ENCODE peak calls at places on chromosomes 13 and 19, in ten cellular contexts. O is PC-3, U is pancreas, K is left lung, G is K562, P is Panc1, S is mucosa of descending colon, W is upper lobe of right lung, L is heart left ventricle, B is lung. C is an unnamed sample.

GRCh38 chr13:57595775-57596174 is 35.8 kb upstream of the PCDH17 start:
- ATAC-seq in W (no peak), L (no peak), P (no peak), K (no peak), B (no peak), O (no peak), G (no peak), S (no peak), U (no peak), C (no peak)

GRCh38 chr13:107144432-107144831 is 576.5 kb upstream of the ARGLU1 start:
- ATAC-seq in P (no peak), B (no peak), W (no peak), U (no peak), S (no peak), O (no peak), G (no peak), K (no peak), L (no peak), C (no peak)

GRCh38 chr19:30388327-30388726 is 16.1 kb downstream of the ZNF536 start:
- ATAC-seq in W (no peak), B (no peak), L (no peak), O (no peak), G (no peak), S (no peak), P (no peak), K (no peak), U (no peak), C (no peak)

GRCh38 chr13:108276060-108276459 is 6.5 kb downstream of the TNFSF13B start:
- ATAC-seq in W (peak; percentile 77), B (peak; percentile 69), L (peak; percentile 76), S (no peak), U (no peak), O (no peak), K (peak; percentile 88), G (peak; percentile 67), P (no peak), C (peak; percentile 58)

GRCh38 chr13:59413121-59413520 is 750.6 kb downstream of the DIAPH3 start:
- ATAC-seq in B (peak; percentile 69), S (no peak), L (no peak), K (peak; percentile 87), O (peak; percentile 33), G (no peak), U (no peak), W (peak; percentile 74), P (no peak), C (no peak)

GRCh38 chr13:113327766-113328391 is 30.8 kb downstream of the LAMP1 start:
- ATAC-seq in B (no peak), L (peak; percentile 77), W (peak; percentile 12), U (no peak), P (peak; percentile 46), K (no peak), S (no peak), G (no peak), O (no peak), C (no peak)

GRCh38 chr13:97484286-97484685 is 50.3 kb downstream of the RAP2A start:
- ATAC-seq in O (no peak), G (no peak), S (no peak), L (no peak), W (no peak), P (no peak), K (no peak), U (no peak), B (no peak), C (no peak)

GRCh38 chr19:12689012-12689411 is 1.2 kb downstream of the GNG14 start:
- ATAC-seq in B (no peak), U (no peak), S (no peak), K (no peak), G (no peak), L (no peak), P (no peak), W (peak; percentile 9), O (no peak), C (no peak)

GRCh38 chr13:46751811-46752635 is 44.9 kb downstream of the ESD start:
- ATAC-seq in L (no peak), B (peak; percentile 41), K (peak; percentile 62), G (no peak), S (peak; percentile 39), W (peak; percentile 91), U (no peak), P (no peak), O (no peak), C (peak; percentile 46)

DNA sequence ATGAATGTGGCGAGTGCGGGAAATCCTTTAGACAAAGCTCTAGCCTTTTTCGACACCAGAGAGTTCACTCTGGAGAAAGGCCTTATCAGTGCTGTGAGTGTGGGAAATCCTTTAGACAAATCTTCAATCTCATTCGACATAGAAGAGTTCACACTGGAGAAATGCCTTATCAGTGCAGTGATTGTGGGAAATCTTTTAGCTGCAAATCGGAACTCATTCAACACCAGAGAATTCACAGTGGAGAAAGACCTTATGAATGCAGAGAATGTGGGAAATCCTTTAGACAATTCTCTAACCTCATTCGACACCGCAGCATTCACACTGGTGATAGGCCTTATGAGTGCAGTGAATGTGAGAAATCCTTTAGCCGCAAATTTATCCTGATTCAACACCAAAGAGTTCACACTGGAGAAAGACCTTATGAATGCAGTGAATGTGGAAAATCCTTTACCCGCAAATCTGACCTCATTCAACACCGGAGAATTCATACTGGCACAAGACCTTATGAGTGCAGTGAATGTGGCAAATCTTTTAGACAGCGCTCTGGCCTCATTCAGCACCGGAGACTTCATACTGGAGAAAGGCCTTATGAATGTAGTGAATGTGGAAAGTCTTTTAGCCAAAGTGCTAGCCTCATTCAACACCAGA is 5.7 kb downstream of the ZNF551 start:
- ATAC-seq in S (no peak), L (no peak), K (no peak), O (no peak), G (no peak), B (no peak), P (no peak), W (no peak), U (no peak), C (no peak)
- TF ChIP-seq CTCF in S (no peak), L (no peak), K (no peak), O (no peak), G (no peak), B (no peak), P (no peak), W (no peak), U (no peak), C (no peak)

GRCh38 chr13:51728275-51728673 is 75.7 kb downstream of the DHRS12 start:
- ATAC-seq in S (no peak), G (no peak), U (peak; percentile 65), P (no peak), O (no peak), L (no peak), W (no peak), B (no peak), K (no peak), C (no peak)

GRCh38 chr13:51729853-51730553 is 74.0 kb downstream of the DHRS12 start:
- ATAC-seq in W (peak; percentile 32), S (peak; percentile 46), B (peak; percentile 67), L (peak; percentile 76), O (peak; percentile 87), K (peak; percentile 65), P (peak; percentile 38), U (peak; percentile 35), G (no peak), C (peak; percentile 82)

GRCh38 chr13:51726446-51727185 is 77.3 kb downstream of the DHRS12 start:
- ATAC-seq in U (peak; percentile 50), W (no peak), P (no peak), S (no peak), K (no peak), L (peak; percentile 3), G (no peak), B (no peak), O (no peak), C (no peak)

GRCh38 chr13:51728972-51729371 is 75.0 kb downstream of the DHRS12 start:
- ATAC-seq in K (no peak), B (no peak), P (no peak), L (peak; percentile 11), G (no peak), U (no peak), W (no peak), S (no peak), O (no peak), C (no peak)

DNA sequence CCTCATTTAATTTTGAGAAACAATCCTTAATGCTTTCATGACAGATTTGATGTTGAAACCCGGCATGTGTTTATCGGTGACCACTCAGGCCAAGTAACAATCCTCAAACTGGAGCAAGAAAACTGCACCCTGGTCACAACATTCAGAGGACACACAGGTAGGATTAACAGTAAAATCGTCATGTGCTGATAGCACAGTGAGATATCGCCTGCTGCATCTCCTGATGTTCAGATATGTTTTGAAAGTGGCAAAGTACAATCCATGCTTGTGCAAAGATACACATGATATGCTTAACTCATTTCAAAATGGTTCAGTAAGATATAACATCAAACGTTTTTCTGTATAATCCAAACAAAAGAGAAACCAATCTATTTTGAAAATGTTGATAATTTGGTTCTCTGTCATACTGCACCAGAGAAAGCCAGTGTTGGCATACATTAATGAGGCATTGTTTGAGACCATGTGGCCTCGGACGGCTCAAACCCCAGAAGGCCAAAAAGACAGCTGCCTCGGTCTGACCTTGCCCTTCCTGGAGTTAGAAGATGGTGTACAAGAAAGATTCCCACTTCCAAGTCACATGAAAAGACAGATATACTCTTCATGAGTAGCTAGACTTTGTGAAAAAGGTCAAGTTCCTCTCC is 76.2 kb downstream of the DHRS12 start:
- ATAC-seq in B (no peak), S (no peak), L (no peak), K (no peak), U (peak; percentile 14), O (no peak), P (no peak), W (no peak), G (no peak), C (no peak)
- H3K4me1 ChIP-seq in B (peaks cover 10% of the 10 kb centered on the region), S (no peaks in the 10 kb centered on the region), L (peaks cover 41% of the 10 kb centered on the region), K (peaks cover 8% of the 10 kb centered on the region), U (peaks cover 65% of the 10 kb centered on the region), O (peaks cover 19% of the 10 kb centered on the region), P (peaks cover 4% of the 10 kb centered on the region), W (no peaks in the 10 kb centered on the region), G (no peaks in the 10 kb centered on the region), C (peaks cover 16% of the 10 kb centered on the region)

GRCh38 chr13:111537115-111537728 is 216.8 kb downstream of the TEX29 start:
- ATAC-seq in L (no peak), W (no peak), U (no peak), O (no peak), S (no peak), B (no peak), G (no peak), P (no peak), K (no peak), C (no peak)
- H3K36me3 ChIP-seq in L (no peaks in the 10 kb centered on the region), W (no peaks in the 10 kb centered on the region), U (no peaks in the 10 kb centered on the region), O (no peaks in the 10 kb centered on the region), S (no peaks in the 10 kb centered on the region), B (no peaks in the 10 kb centered on the region), G (no peaks in the 10 kb centered on the region), P (no peaks in the 10 kb centered on the region), K (no peaks in the 10 kb centered on the region), C (no peaks in the 10 kb centered on the region)

DNA sequence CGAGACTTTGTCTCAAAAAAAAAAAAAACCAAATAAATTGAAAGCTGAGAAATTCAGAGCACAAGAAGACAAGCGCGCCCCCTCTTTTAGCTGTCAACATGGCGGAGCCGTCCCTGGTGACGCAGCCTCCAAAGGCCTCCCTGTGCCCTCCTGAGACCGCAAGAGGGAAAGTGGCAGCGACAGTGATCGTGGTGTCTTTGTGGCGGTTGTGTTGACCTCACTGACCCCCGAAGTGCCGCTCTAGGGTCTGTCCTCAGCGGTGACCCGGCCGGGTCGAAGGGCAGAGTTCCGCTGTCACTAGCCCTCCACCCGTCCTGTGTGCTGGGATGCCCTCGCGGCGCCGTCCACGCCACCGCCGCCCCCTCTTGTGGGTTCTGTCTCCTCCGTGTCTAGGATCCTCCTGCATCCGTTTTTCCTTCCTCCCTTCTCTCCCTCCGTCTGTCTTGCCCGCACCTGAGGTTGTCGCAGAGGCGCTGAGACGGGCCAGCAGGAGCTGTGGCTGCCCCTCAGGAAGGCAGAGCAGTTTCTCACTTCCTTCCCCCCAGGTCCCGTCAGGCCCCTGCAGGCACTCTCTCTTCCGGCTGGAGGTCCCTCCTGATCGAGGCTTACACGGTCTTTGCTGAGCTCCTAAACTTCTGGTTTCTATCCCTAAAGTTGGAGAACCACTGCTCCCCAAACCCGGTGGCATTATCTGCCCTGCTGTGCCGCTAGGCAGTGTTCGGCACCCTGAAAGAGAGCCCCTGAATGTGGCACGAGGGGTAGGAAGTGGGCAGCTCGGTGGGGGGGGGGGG is 7.2 kb downstream of the UHRF1 start:
- ATAC-seq in K (no peak), S (peak; percentile 23), P (no peak), G (no peak), B (no peak), O (no peak), L (no peak), U (no peak), W (peak; percentile 55), C (no peak)
- TF ChIP-seq CTCF in K (no peak), S (no peak), P (no peak), G (no peak), B (no peak), O (no peak), L (no peak), U (no peak), W (no peak), C (no peak)

C was measured in gastroesophageal sphincter.